ENCODE peak calls at places on chromosomes 12 and 14, in nine cellular contexts. J is PC-3, W is Calu3, U is astrocyte of the cerebellum, Y is psoas muscle, F is foreskin fibroblast, M is thoracic aorta, V is esophagus muscularis mucosa, A is astrocyte of the spinal cord. L is an unnamed sample.
A peak's percentile ranks its signal among the peaks of the same experiment; 100 is the strongest.

GRCh38 chr12:125453751-125454150 is 388.5 kb downstream of the AACS start:
- DNase-seq in U (no peak), W (no peak), A (no peak), M (no peak), Y (no peak), F (no peak), V (no peak), J (no peak), L (no peak)

GRCh38 chr12:131065279-131065678 is 111.6 kb downstream of the ADGRD1 start:
- DNase-seq in V (no peak), Y (peak; percentile 33), U (no peak), M (no peak), W (no peak), A (no peak), J (no peak), F (no peak), L (no peak)

GRCh38 chr12:6494351-6494743 is 445 bp downstream of the NCAPD2 start:
- DNase-seq in U (no peak), F (no peak), V (no peak), Y (no peak), M (no peak), J (no peak), W (no peak), A (no peak), L (no peak)

GRCh38 chr12:96500686-96501085 is 11.3 kb downstream of the CFAP54 start:
- DNase-seq in W (peak; percentile 7), M (no peak), V (no peak), U (no peak), J (peak; percentile 39), A (peak; percentile 58), F (peak; percentile 58), Y (no peak), L (no peak)

GRCh38 chr12:24087294-24087693 is 137.8 kb upstream of the SOX5 start:
- DNase-seq in F (no peak), U (no peak), W (no peak), V (no peak), M (no peak), A (no peak), Y (no peak), J (no peak), L (no peak)

GRCh38 chr12:41619705-41620104 is 431.6 kb downstream of the PDZRN4 start:
- DNase-seq in J (no peak), Y (no peak), W (no peak), U (no peak), V (no peak), M (no peak), F (no peak), A (no peak), L (no peak)

GRCh38 chr12:109591041-109591440 is 17.4 kb downstream of the MVK start:
- DNase-seq in F (no peak), W (no peak), V (no peak), A (no peak), M (no peak), Y (no peak), U (no peak), J (no peak), L (no peak)

GRCh38 chr14:77865455-77865854 is 65.5 kb downstream of the ADCK1 start:
- DNase-seq in M (no peak), J (no peak), Y (peak; percentile 24), U (no peak), W (no peak), F (no peak), A (no peak), V (no peak), L (no peak)

GRCh38 chr14:24334431-24335271 is at the start of gene ADCY4:
- DNase-seq in Y (peak; percentile 68), J (no peak), M (no peak), V (no peak), W (no peak), A (no peak), U (no peak), F (peak; percentile 61), L (no peak)

GRCh38 chr12:115507951-115508722 is 769.4 kb downstream of the MED13L start:
- DNase-seq in V (no peak), F (no peak), A (no peak), M (no peak), Y (no peak), J (no peak), W (no peak), U (no peak), L (no peak)

GRCh38 chr14:20477211-20477876 is 8.1 kb downstream of the PNP start:
- DNase-seq in U (no peak), Y (no peak), J (no peak), F (peak; percentile 31), A (peak; percentile 58), W (no peak), V (no peak), M (no peak), L (no peak)

GRCh38 chr12:69056743-69057515 is 124.0 kb upstream of the CPM start:
- DNase-seq in W (no peak), U (peak; percentile 47), Y (no peak), J (no peak), F (peak; percentile 87), A (peak; percentile 43), M (no peak), V (no peak), L (no peak)

GRCh38 chr14:95232894-95233584 is 75.7 kb upstream of the DICER1 start:
- DNase-seq in M (no peak), V (no peak), W (no peak), F (no peak), A (no peak), Y (no peak), U (no peak), J (no peak), L (no peak)

GRCh38 chr12:120290541-120291312 is 976 bp downstream of the RNU4-2 start:
- DNase-seq in A (no peak), V (no peak), M (no peak), W (peak; percentile 51), F (no peak), Y (peak; percentile 51), J (no peak), U (no peak), L (peak; percentile 29)

GRCh38 chr12:42636993-42637392 is 47.4 kb upstream of the PRICKLE1 start:
- DNase-seq in A (no peak), W (no peak), M (no peak), U (no peak), Y (no peak), J (no peak), F (no peak), V (no peak), L (no peak)

GRCh38 chr12:8822298-8822697 is at the start of gene A2ML1:
- DNase-seq in A (no peak), F (no peak), M (no peak), J (peak; percentile 72), U (no peak), V (no peak), Y (no peak), W (peak; percentile 45), L (no peak)

GRCh38 chr12:14773685-14774073 is 29.6 kb downstream of the WBP11 start:
- DNase-seq in V (no peak), Y (no peak), A (no peak), W (no peak), U (no peak), M (no peak), F (no peak), J (peak; percentile 37), L (no peak)

GRCh38 chr12:14774944-14775651 is 28.2 kb downstream of the WBP11 start:
- DNase-seq in M (peak; percentile 11), Y (peak; percentile 61), A (peak; percentile 59), W (peak; percentile 50), V (peak; percentile 92), F (peak; percentile 81), U (no peak), J (peak; percentile 37), L (peak; percentile 37)

GRCh38 chr12:14772946-14773345 is 30.3 kb downstream of the WBP11 start:
- DNase-seq in W (no peak), F (no peak), Y (no peak), A (no peak), J (no peak), V (no peak), U (no peak), M (no peak), L (no peak)

GRCh38 chr12:14775652-14776020 is 27.6 kb downstream of the WBP11 start:
- DNase-seq in M (no peak), V (no peak), U (no peak), W (no peak), Y (no peak), J (no peak), A (no peak), F (peak; percentile 76), L (no peak)

GRCh38 chr12:14774074-14774943 is 29.0 kb downstream of the WBP11 start:
- DNase-seq in M (peak; percentile 94), A (peak; percentile 97), V (peak; percentile 99), W (peak; percentile 90), F (peak; percentile 98), J (peak; percentile 95), Y (peak; percentile 97), U (peak; percentile 89), L (peak; percentile 85)
- TF ChIP-seq CTCF in M (no peak), A (no peak), V (peak; percentile 5), W (no peak), F (no peak), J (no peak), Y (no peak), U (no peak), L (no peak)

GRCh38 chr14:74160763-74161162 is 76.0 kb downstream of the LIN52 start:
- DNase-seq in W (no peak), U (no peak), F (no peak), J (no peak), M (no peak), A (no peak), Y (no peak), V (no peak), L (no peak)

DNA sequence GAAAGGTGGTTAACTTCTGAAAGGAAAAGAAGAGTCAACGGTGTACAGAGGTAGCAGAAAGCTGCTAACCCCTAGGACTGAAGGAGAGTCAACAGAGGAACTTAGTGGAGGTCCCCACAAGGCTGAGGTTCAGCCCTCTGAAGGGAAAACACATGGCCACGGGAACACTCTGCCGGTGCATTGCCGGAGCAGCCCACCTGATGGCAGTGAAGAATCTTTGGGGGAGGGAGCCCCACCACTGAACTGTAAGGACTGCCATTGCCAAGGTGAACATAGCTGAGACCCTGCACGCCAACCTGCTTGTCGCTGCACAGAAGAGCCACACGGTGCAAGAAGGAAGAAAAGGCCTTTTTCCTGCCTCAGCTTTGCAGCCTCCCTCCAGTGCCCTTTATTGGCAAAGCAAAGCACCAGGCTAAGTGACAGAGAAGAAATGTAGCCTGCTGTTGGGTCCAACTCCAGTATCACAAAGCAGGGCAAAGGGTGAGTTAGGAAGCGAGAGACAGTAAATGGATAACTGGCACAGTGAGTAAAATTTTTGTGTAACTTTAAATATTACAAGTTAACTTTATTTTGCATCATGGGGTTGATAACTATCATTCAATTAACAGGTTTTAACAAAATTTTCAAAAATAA is 76.9 kb downstream of the LIN52 start:
- DNase-seq in F (no peak), J (no peak), M (no peak), W (no peak), U (no peak), V (no peak), A (no peak), Y (no peak), L (no peak)
- TF ChIP-seq CTCF in F (no peak), J (no peak), M (no peak), W (no peak), U (no peak), V (no peak), A (no peak), Y (no peak), L (no peak)

GRCh38 chr12:27780612-27781408 is 774 bp upstream of the MANSC4 start:
- DNase-seq in Y (no peak), M (peak; percentile 24), A (peak; percentile 29), V (no peak), J (peak; percentile 93), W (peak; percentile 24), U (no peak), F (peak; percentile 70), L (no peak)
- TF ChIP-seq CTCF in Y (no peak), M (no peak), A (no peak), V (no peak), J (no peak), W (no peak), U (no peak), F (no peak), L (no peak)

GRCh38 chr14:71322660-71323250 is 415.5 kb downstream of the PCNX1 start:
- DNase-seq in W (no peak), F (peak; percentile 70), Y (no peak), M (no peak), A (peak; percentile 72), V (no peak), U (peak; percentile 34), J (peak; percentile 61), L (no peak)
- TF ChIP-seq CTCF in W (no peak), F (peak; percentile 67), Y (peak; percentile 25), M (peak; percentile 54), A (peak; percentile 76), V (peak; percentile 57), U (peak; percentile 70), J (peak; percentile 72), L (peak; percentile 45)